ENCODE peak calls at places on chromosome 3, in five cellular contexts. Q is fibroblast of mammary gland, N is WTC11, Y is adrenal gland, B is heart right ventricle. R is an unnamed sample.

GRCh38 chr3:188037965-188038581 is 115.9 kb upstream of the LPP start:
- DNase-seq in B (no peak), N (no peak), Q (peak; percentile 39), Y (no peak), R (no peak)

GRCh38 chr3:37863949-37864822 is 2.5 kb downstream of the CTDSPL start:
- DNase-seq in Q (no peak), N (no peak), B (no peak), Y (no peak), R (no peak)

GRCh38 chr3:99236576-99236975 is 335.1 kb upstream of the DCBLD2 start:
- DNase-seq in Y (no peak), B (no peak), Q (no peak), N (no peak), R (no peak)

GRCh38 chr3:134353171-134353825 is 20.9 kb downstream of the AMOTL2 start:
- DNase-seq in N (no peak), Q (no peak), B (no peak), Y (no peak), R (no peak)

GRCh38 chr3:59872121-59872520 is 822.3 kb upstream of the CFAP20DC start:
- DNase-seq in Y (no peak), B (no peak), N (no peak), Q (no peak), R (no peak)

GRCh38 chr3:110623571-110623970 is 448.0 kb upstream of the NECTIN3 start:
- DNase-seq in Y (no peak), N (no peak), Q (peak; percentile 26), B (no peak), R (no peak)

GRCh38 chr3:186258968-186259367 is 103.1 kb downstream of the DGKG start:
- DNase-seq in Y (no peak), B (no peak), Q (no peak), N (peak; percentile 31), R (no peak)

GRCh38 chr3:147616998-147617619 is 207.9 kb downstream of the ZIC1 start:
- DNase-seq in B (no peak), Q (peak; percentile 40), Y (no peak), N (no peak), R (no peak)

GRCh38 chr3:65811050-65811766 is 227.5 kb downstream of the MAGI1 start:
- DNase-seq in Y (no peak), Q (peak; percentile 78), N (no peak), B (no peak), R (no peak)

GRCh38 chr3:123119802-123120201 is 53.0 kb downstream of the PDIA5 start:
- DNase-seq in Y (peak; percentile 51), B (no peak), Q (no peak), N (no peak), R (no peak)

GRCh38 chr3:24139463-24140412 is 194.7 kb downstream of the NR1D2 start:
- DNase-seq in Y (no peak), B (no peak), Q (no peak), N (no peak), R (peak; percentile 37)

GRCh38 chr3:12292770-12293169 is 3.9 kb downstream of the PPARG start:
- DNase-seq in B (no peak), Q (no peak), N (no peak), Y (no peak), R (no peak)

GRCh38 chr3:24680214-24680967 is 185.7 kb upstream of the THRB start:
- DNase-seq in Q (peak; percentile 51), Y (peak; percentile 72), N (peak; percentile 83), B (peak; percentile 68), R (peak; percentile 20)

GRCh38 chr3:183227586-183227985 is 25.5 kb upstream of the B3GNT5 start:
- DNase-seq in Y (no peak), N (no peak), Q (no peak), B (no peak), R (no peak)

GRCh38 chr3:144085964-144086363 is 114.3 kb downstream of the DIPK2A start:
- DNase-seq in Y (no peak), B (no peak), Q (peak; percentile 75), N (no peak), R (no peak)

GRCh38 chr3:193830791-193831191 is 237.8 kb downstream of the OPA1 start:
- DNase-seq in B (no peak), N (no peak), Y (no peak), Q (no peak), R (peak; percentile 90)

GRCh38 chr3:172120912-172121311 is 81.5 kb downstream of the FNDC3B start:
- DNase-seq in B (no peak), Q (no peak), Y (no peak), N (no peak), R (no peak)

GRCh38 chr3:8416965-8417364 is 84.7 kb upstream of the LMCD1 start:
- DNase-seq in Y (peak; percentile 34), Q (peak; percentile 34), N (peak; percentile 18), B (no peak), R (no peak)

GRCh38 chr3:14885307-14885706 is 62.1 kb upstream of the NR2C2 start:
- DNase-seq in B (no peak), N (no peak), Y (no peak), Q (no peak), R (no peak)

GRCh38 chr3:187694801-187695200 is 7.6 kb downstream of the RTP2 start:
- DNase-seq in Q (peak; percentile 31), B (no peak), Y (no peak), N (no peak), R (no peak)

GRCh38 chr3:127836004-127836882 is 13.9 kb upstream of the MGLL start:
- DNase-seq in N (no peak), B (no peak), Q (no peak), Y (no peak), R (no peak)

GRCh38 chr3:110296885-110297284 is 774.7 kb upstream of the NECTIN3 start:
- DNase-seq in N (no peak), B (no peak), Q (no peak), Y (no peak), R (no peak)

GRCh38 chr3:71217640-71218222 is 365.8 kb downstream of the FOXP1 start:
- DNase-seq in Y (no peak), N (peak; percentile 18), Q (no peak), B (no peak), R (no peak)

GRCh38 chr3:173912126-173912525 is 514.6 kb downstream of the NLGN1 start:
- DNase-seq in N (no peak), Y (no peak), Q (no peak), B (no peak), R (no peak)

GRCh38 chr3:131421301-131421700 is 39.7 kb downstream of the NUDT16 start:
- DNase-seq in B (no peak), Q (no peak), N (no peak), Y (no peak), R (no peak)

GRCh38 chr3:140487566-140487965 is 190.3 kb upstream of the TRIM42 start:
- DNase-seq in B (no peak), N (no peak), Q (no peak), Y (no peak), R (no peak)

GRCh38 chr3:15331606-15332404 is 581 bp downstream of the SH3BP5 start:
- DNase-seq in N (peak; percentile 23), Q (peak; percentile 56), Y (peak; percentile 70), B (peak; percentile 25), R (no peak)

DNA sequence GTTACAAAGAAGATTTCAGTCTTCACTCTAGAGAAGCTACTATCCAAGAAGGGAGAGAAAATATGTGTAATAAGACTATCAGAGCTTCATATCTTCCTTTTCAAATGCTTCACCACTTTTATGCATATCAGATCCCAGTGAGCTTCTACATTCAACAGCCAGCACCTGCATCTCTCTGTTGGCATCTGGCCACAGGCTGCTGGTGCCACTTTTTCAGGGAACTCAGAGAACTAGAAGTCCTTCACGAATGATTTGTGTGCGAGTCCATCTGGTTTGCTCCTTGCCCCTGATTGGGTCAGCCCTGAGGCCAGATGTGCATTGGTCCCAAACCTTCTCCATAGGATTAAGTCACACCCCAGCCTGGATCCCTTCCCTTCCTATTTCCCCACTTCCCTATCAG is 22.1 kb downstream of the SNTN start:
- DNase-seq in Q (no peak), B (no peak), N (no peak), Y (no peak), R (no peak)
- TF ChIP-seq CTCF in Q (no peak), B (no peak), N (no peak), Y (no peak), R (no peak)

GRCh38 chr3:184305577-184305976 is 6.5 kb downstream of the PSMD2 start:
- DNase-seq in Y (no peak), N (no peak), Q (peak; percentile 38), B (no peak), R (no peak)
- TF ChIP-seq CTCF in Y (no peak), N (no peak), Q (peak; percentile 39), B (no peak), R (peak; percentile 24)

DNA sequence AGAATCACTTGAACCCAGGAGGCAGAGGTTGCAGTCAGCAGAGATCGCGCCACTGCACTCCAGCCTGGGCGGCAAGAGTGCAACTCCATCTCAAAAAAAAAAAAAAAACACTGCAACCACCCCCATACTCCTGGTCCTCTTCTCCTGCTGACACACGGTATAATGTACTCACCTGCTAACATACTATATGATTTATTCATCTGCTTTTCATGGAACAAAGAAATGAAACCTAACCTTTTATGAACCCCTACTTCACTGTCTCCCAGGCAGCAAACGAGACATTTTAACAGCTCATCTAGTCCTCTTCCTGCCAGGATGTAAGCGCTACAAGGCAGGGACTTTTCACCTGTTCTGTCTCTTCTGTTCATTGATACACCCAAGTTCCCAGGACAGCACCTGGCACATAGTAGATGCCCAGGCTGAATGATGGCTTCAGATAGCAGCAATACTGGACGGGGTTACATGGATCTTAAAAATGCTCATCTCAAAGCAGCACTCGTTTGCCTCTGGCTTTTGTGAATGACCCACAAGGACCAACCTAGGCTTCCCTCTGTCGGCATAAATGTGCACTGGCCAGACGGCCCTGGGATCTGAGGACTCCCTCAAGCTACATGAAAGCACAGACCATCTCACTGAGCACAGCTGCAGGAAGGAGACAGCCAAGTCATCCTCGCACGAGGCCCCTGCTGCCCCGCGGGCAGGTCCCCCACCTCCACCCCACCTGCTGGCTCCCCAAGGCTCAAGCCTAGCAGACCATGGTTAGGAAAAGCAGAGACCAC is 20.3 kb downstream of the XXYLT1 start:
- DNase-seq in Q (peak; percentile 60), N (no peak), B (no peak), Y (no peak), R (no peak)
- TF ChIP-seq CTCF in Q (peak; percentile 39), N (no peak), B (peak; percentile 13), Y (no peak), R (peak; percentile 48)

GRCh38 chr3:132536442-132537153 is 60.5 kb upstream of the ACKR4 start:
- DNase-seq in Y (no peak), N (no peak), Q (peak; percentile 39), B (no peak), R (no peak)
- TF ChIP-seq CTCF in Y (no peak), N (no peak), Q (peak; percentile 8), B (no peak), R (no peak)

DNA sequence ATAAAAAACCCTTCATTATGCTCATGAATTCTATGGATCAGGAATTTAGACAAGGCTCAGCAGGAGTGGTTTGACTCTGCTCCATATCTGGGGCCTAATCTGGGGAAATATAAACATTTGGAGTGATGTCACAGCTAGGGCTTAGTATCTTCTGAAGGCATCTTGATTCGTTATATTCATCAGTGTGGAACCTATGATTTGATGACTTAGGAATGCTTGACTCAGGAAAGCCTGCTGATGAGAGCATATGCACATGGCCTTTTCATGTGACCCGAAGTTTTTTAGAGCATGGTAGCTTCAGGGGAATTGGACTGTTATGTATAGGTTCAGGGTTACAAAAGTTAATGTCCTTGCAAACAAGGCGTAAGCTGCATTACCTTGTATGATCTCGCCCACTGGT is 184.9 kb upstream of the LRRC3B start:
- DNase-seq in N (no peak), Y (no peak), Q (peak; percentile 50), B (no peak), R (no peak)
- TF ChIP-seq CTCF in N (no peak), Y (no peak), Q (no peak), B (no peak), R (no peak)

GRCh38 chr3:58299839-58300516 is 6.1 kb upstream of the RPP14 start:
- DNase-seq in N (no peak), Q (peak; percentile 75), Y (no peak), B (no peak), R (no peak)
- TF ChIP-seq CTCF in N (peak; percentile 48), Q (peak; percentile 61), Y (peak; percentile 66), B (peak; percentile 29), R (no peak)

GRCh38 chr3:20190991-20191390 is 5.0 kb upstream of the SGO1 start:
- DNase-seq in N (peak; percentile 13), Y (no peak), B (no peak), Q (no peak), R (no peak)
- TF ChIP-seq CTCF in N (no peak), Y (no peak), B (no peak), Q (no peak), R (no peak)

R was measured in prostate gland.